ENCODE peak calls at places on chromosomes 4 and X, in nine cellular contexts. E is ureter, M is HT-29, I is adrenal gland, G is ACHN, U is sciatic nerve, T is head of caudate nucleus, J is iris pigment epithelial cell, Z is AG20443. X is an unnamed sample.

GRCh38 chrX:150227321-150227860 is 135.7 kb upstream of the MAMLD1 start:
- DNase-seq in G (no peak), Z (no peak), E (no peak), J (no peak), U (no peak), T (no peak), M (no peak), I (no peak), X (no peak)

GRCh38 chrX:118025193-118025592 is 91.4 kb downstream of the KLHL13 start:
- DNase-seq in J (peak), U (no peak), Z (no peak), T (no peak), I (no peak), M (no peak), G (no peak), E (no peak), X (peak)

GRCh38 chr4:82898322-82899243 is 2.0 kb upstream of the THAP9 start:
- DNase-seq in E (no peak), U (no peak), T (peak), M (peak), I (no peak), Z (peak), J (peak), G (peak), X (peak)

GRCh38 chrX:72079607-72080006 is 52.1 kb downstream of the RTL5 start:
- DNase-seq in M (no peak), G (no peak), I (no peak), U (no peak), E (no peak), J (no peak), T (no peak), Z (no peak), X (no peak)

GRCh38 chr4:72006576-72006975 is 25.2 kb upstream of the NPFFR2 start:
- DNase-seq in G (peak), E (no peak), T (no peak), J (peak), U (no peak), Z (peak), M (no peak), I (no peak), X (no peak)

GRCh38 chrX:16804923-16805464 is 18.7 kb downstream of the TXLNG start:
- DNase-seq in E (no peak), I (no peak), J (no peak), T (no peak), G (no peak), Z (no peak), U (no peak), M (no peak), X (no peak)

GRCh38 chr4:103306870-103307345 is 108.8 kb upstream of the CENPE start:
- DNase-seq in E (peak), I (no peak), J (no peak), T (peak), G (no peak), U (peak), M (peak), Z (peak), X (no peak)

GRCh38 chr4:41358626-41359025 is 101.9 kb downstream of the UCHL1 start:
- DNase-seq in G (no peak), J (no peak), Z (no peak), I (no peak), T (no peak), E (no peak), M (peak), U (no peak), X (peak)

GRCh38 chr4:184938871-184939270 is 79.4 kb upstream of the HELT start:
- DNase-seq in J (no peak), E (no peak), T (no peak), M (no peak), U (no peak), I (no peak), Z (no peak), G (no peak), X (no peak)